ENCODE peak calls at places on chromosomes 5 and 9, in four cellular contexts. One of them, this sample, is unnamed.

GRCh38 chr5:79956173-79956670 is 34.8 kb downstream of the MTX3 start:
- DNase-seq in GM12878: no peak
- DNase-seq in K562: no peak
- DNase-seq in H1: no peak
- DNase-seq in this sample: no peak

GRCh38 chr9:104118916-104119315 is 24.8 kb downstream of the SMC2 start:
- DNase-seq in K562: no peak
- DNase-seq in H1: no peak
- DNase-seq in GM12878: no peak
- DNase-seq in this sample: no peak

GRCh38 chr9:112361602-112362001 is 18.3 kb upstream of the HSDL2 start:
- DNase-seq in H1: no peak
- DNase-seq in K562: no peak
- DNase-seq in GM12878: no peak
- DNase-seq in this sample: peak

GRCh38 chr9:98887918-98888510 is 55.7 kb upstream of the COL15A1 start:
- DNase-seq in H1: no peak
- DNase-seq in K562: no peak
- DNase-seq in GM12878: no peak
- DNase-seq in this sample: no peak

GRCh38 chr5:158069838-158070237 is 210.9 kb upstream of the CLINT1 start:
- DNase-seq in K562: no peak
- DNase-seq in H1: no peak
- DNase-seq in GM12878: no peak
- DNase-seq in this sample: no peak

GRCh38 chr5:107321906-107322305 is 348.8 kb downstream of the EFNA5 start:
- DNase-seq in H1: no peak
- DNase-seq in K562: no peak
- DNase-seq in GM12878: no peak
- DNase-seq in this sample: no peak

GRCh38 chr5:143924311-143924710 is 112.3 kb downstream of the HMHB1 start:
- DNase-seq in GM12878: no peak
- DNase-seq in K562: no peak
- DNase-seq in H1: no peak
- DNase-seq in this sample: no peak

GRCh38 chr5:103086547-103086946 is 33.4 kb downstream of the GIN1 start:
- DNase-seq in K562: no peak
- DNase-seq in GM12878: no peak
- DNase-seq in H1: no peak
- DNase-seq in this sample: no peak

GRCh38 chr5:92637247-92637646 is 943.8 kb downstream of the NR2F1-AS1 start:
- DNase-seq in H1: no peak
- DNase-seq in K562: no peak
- DNase-seq in GM12878: no peak
- DNase-seq in this sample: no peak

GRCh38 chr5:180201051-180201987 is 7.7 kb downstream of the RASGEF1C start:
- DNase-seq in K562: peak
- DNase-seq in GM12878: no peak
- DNase-seq in H1: peak
- DNase-seq in this sample: peak

GRCh38 chr5:109516385-109516784 is 106.6 kb upstream of the PJA2 start:
- DNase-seq in H1: no peak
- DNase-seq in K562: no peak
- DNase-seq in GM12878: no peak
- DNase-seq in this sample: no peak

GRCh38 chr5:172868924-172869565 is 35.0 kb downstream of the ERGIC1 start:
- DNase-seq in GM12878: no peak
- DNase-seq in K562: peak
- DNase-seq in H1: no peak
- DNase-seq in this sample: peak

GRCh38 chr5:38961691-38962090 is 112.5 kb downstream of the RICTOR start:
- DNase-seq in H1: no peak
- DNase-seq in K562: no peak
- DNase-seq in GM12878: no peak
- DNase-seq in this sample: no peak

GRCh38 chr9:134624827-134625181 is 16.8 kb upstream of the COL5A1 start:
- DNase-seq in GM12878: no peak
- DNase-seq in K562: no peak
- DNase-seq in H1: no peak
- DNase-seq in this sample: no peak

GRCh38 chr5:10676224-10676623 is 84.8 kb downstream of the DAP start:
- DNase-seq in H1: no peak
- DNase-seq in GM12878: no peak
- DNase-seq in K562: no peak
- DNase-seq in this sample: no peak

GRCh38 chr5:80960531-80961375 is 590 bp downstream of the RASGRF2 start:
- DNase-seq in H1: no peak
- DNase-seq in GM12878: no peak
- DNase-seq in K562: no peak
- DNase-seq in this sample: peak

GRCh38 chr9:12699529-12699928 is 6.3 kb downstream of the TYRP1 start:
- DNase-seq in H1: no peak
- DNase-seq in GM12878: no peak
- DNase-seq in K562: no peak
- DNase-seq in this sample: no peak

GRCh38 chr5:31516802-31517201 is 15.1 kb downstream of the DROSHA start:
- DNase-seq in K562: no peak
- DNase-seq in GM12878: no peak
- DNase-seq in H1: no peak
- DNase-seq in this sample: no peak

GRCh38 chr9:133726401-133727276 is 11.5 kb downstream of the SARDH start:
- DNase-seq in H1: no peak
- DNase-seq in GM12878: no peak
- DNase-seq in K562: peak
- DNase-seq in this sample: peak

GRCh38 chr9:127903557-127904475 is 4.4 kb upstream of the ST6GALNAC6 start:
- DNase-seq in H1: no peak
- DNase-seq in K562: peak
- DNase-seq in GM12878: no peak
- DNase-seq in this sample: peak

GRCh38 chr5:158880514-158881001 is 219.2 kb downstream of the EBF1 start:
- DNase-seq in K562: no peak
- DNase-seq in H1: no peak
- DNase-seq in GM12878: no peak
- DNase-seq in this sample: no peak

GRCh38 chr5:121668635-121669034 is 183.0 kb upstream of the FTMT start:
- DNase-seq in K562: no peak
- DNase-seq in H1: no peak
- DNase-seq in GM12878: no peak
- DNase-seq in this sample: no peak

GRCh38 chr5:172931001-172931536 is 28.2 kb upstream of the RPL26L1 start:
- DNase-seq in GM12878: no peak
- DNase-seq in H1: no peak
- DNase-seq in K562: no peak
- DNase-seq in this sample: no peak

GRCh38 chr5:150601774-150602345 is 38.6 kb upstream of the SYNPO start:
- DNase-seq in H1: no peak
- DNase-seq in GM12878: no peak
- DNase-seq in K562: no peak
- DNase-seq in this sample: no peak

GRCh38 chr5:150603052-150603451 is 37.4 kb upstream of the SYNPO start:
- DNase-seq in GM12878: no peak
- DNase-seq in K562: no peak
- DNase-seq in H1: no peak
- DNase-seq in this sample: no peak

GRCh38 chr5:150599281-150599680 is 41.2 kb upstream of the SYNPO start:
- DNase-seq in H1: no peak
- DNase-seq in GM12878: no peak
- DNase-seq in K562: no peak
- DNase-seq in this sample: no peak

GRCh38 chr5:150599917-150600511 is 40.4 kb upstream of the SYNPO start:
- DNase-seq in H1: no peak
- DNase-seq in K562: no peak
- DNase-seq in GM12878: no peak
- DNase-seq in this sample: no peak

GRCh38 chr5:150600951-150601773 is 39.3 kb upstream of the SYNPO start:
- DNase-seq in H1: no peak
- DNase-seq in GM12878: no peak
- DNase-seq in K562: no peak
- DNase-seq in this sample: no peak
- TF ChIP-seq BRCA1 in H1: no peak
- TF ChIP-seq BRCA1 in GM12878: no peak
- TF ChIP-seq BRCA1 in K562: no peak
- TF ChIP-seq BRCA1 in this sample: no peak

GRCh38 chr9:114078021-114078780 is at the start of gene AMBP:
- DNase-seq in H1: no peak
- DNase-seq in GM12878: no peak
- DNase-seq in K562: peak
- DNase-seq in this sample: peak
- TF ChIP-seq CREB1 in H1: no peak
- TF ChIP-seq CREB1 in GM12878: no peak
- TF ChIP-seq CREB1 in K562: no peak
- TF ChIP-seq CREB1 in this sample: no peak

DNA sequence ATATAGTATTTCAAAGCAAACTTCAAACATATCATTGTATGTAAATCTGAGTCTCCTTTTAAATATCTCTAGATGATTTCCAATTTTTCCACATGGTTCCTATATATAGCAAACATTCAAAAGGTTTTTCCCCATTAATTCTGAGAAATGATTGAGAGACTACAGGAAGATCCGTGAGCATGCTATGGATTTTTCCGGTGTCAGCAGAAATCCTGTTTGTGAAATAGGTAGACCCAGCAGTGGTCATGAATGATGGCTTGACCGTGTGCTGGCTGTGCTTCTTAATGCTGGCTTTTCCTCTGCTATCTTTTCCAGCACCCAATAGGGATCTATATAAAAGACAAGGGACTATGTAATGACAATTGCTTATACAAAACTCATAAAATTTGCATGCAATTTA is 485.3 kb downstream of the PSAT1 start:
- DNase-seq in H1: no peak
- DNase-seq in K562: no peak
- DNase-seq in GM12878: no peak
- DNase-seq in this sample: no peak
- TF ChIP-seq BRCA1 in H1: no peak
- TF ChIP-seq BRCA1 in K562: no peak
- TF ChIP-seq BRCA1 in GM12878: no peak
- TF ChIP-seq BRCA1 in this sample: no peak

DNA sequence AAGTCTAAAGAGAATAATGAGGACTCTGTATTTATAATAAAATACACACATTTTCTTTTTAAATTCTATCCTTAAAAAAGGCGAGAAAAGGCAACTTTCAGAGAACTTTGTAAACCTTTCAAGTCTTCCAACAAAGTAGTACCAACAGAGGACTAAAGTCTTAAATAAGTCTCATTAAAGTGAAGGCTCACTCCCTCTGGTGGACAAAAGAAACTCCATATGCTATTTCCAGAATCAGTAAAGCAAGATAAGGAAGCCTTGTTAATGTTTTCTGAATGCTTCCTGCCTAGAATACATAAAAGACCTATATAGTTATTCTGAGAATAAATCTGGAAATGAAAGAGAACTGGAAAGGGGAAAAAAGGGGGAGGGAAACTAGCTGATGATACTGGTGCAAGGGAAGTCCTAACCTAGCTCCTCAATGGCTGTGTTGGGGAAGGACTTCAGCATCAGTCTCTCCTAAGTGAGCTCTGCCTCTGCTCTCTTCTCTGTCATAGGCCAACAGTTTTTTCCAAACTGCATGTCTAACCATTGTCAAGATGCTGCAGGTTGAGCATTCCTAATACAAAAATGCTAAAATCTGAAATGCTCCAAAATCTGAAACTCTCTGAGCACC is 7.2 kb downstream of the HMGCS1 start:
- DNase-seq in H1: no peak
- DNase-seq in K562: peak
- DNase-seq in GM12878: peak
- DNase-seq in this sample: peak
- TF ChIP-seq CREB1 in H1: no peak
- TF ChIP-seq CREB1 in K562: no peak
- TF ChIP-seq CREB1 in GM12878: no peak
- TF ChIP-seq CREB1 in this sample: no peak

DNA sequence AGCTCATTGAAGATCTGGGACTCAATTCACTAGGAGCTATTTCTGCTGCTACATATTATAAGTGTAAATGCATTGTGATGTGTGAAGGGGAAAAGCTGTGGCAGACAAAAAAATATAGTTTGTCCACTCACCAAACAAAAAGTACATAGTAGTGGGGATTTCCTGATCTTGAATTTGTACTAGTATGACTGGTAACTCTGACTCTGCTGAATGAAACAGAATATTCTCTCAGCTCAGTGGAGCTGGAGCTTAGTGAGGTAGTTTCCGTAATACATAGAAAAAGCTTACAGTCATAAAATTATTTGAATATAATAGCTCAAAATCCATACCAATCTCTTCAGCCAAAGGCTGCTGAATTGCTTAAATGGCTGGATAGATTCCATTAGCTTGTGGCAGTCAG is 455.6 kb upstream of the CD180 start:
- DNase-seq in H1: no peak
- DNase-seq in GM12878: peak
- DNase-seq in K562: no peak
- DNase-seq in this sample: no peak
- TF ChIP-seq BRCA1 in H1: no peak
- TF ChIP-seq BRCA1 in GM12878: no peak
- TF ChIP-seq BRCA1 in K562: no peak
- TF ChIP-seq BRCA1 in this sample: no peak

GRCh38 chr5:170333161-170333909 is 35.8 kb upstream of the LCP2 start:
- DNase-seq in K562: no peak
- DNase-seq in H1: no peak
- DNase-seq in GM12878: peak
- DNase-seq in this sample: no peak
- TF ChIP-seq CREB1 in K562: no peak
- TF ChIP-seq CREB1 in H1: no peak
- TF ChIP-seq CREB1 in GM12878: peak
- TF ChIP-seq CREB1 in this sample: no peak

GRCh38 chr5:167866797-167867196 is 424.6 kb upstream of the WWC1 start:
- DNase-seq in H1: no peak
- DNase-seq in GM12878: no peak
- DNase-seq in K562: no peak
- DNase-seq in this sample: no peak
- TF ChIP-seq BRCA1 in H1: no peak
- TF ChIP-seq BRCA1 in GM12878: no peak
- TF ChIP-seq BRCA1 in K562: no peak
- TF ChIP-seq BRCA1 in this sample: no peak

DNA sequence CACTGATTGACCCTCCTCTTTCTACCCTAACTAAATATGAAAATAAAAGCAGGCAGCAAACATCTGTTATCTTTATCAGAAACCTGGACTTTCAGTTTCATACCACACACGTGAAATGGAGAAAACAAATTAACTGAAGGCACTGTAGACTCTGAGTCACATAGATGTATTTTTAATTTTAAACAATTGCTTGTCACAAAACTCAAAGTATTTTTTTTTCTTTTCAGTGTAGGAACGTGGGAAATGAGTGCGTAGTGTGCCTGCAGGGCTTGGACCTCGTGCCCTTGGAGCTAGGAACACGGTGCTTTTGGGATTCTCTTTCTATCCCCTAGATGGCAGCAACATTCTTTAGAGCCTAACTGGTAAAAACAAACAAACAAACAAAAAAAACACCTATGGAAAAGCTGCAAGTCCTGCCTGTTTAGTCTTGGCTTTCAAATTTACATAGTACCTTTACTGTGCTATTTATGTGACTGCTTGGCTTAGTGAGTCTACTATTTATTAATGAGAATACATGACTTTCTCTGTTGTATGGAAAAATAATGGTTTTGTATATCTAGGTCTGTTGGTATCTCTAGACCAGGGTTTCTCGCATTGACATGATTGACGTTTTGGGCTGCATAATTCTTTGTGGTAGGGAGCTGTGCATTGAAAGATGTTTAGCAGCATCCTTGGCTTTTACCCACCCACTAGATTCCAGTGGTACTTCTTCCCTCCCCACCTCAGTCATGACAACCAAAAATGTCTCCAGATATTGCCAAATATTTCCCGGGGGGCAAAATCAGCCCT is 16.8 kb upstream of the ACTBL2 start:
- DNase-seq in GM12878: peak
- DNase-seq in H1: peak
- DNase-seq in K562: peak
- DNase-seq in this sample: peak
- TF ChIP-seq CREB1 in GM12878: no peak
- TF ChIP-seq CREB1 in H1: no peak
- TF ChIP-seq CREB1 in K562: no peak
- TF ChIP-seq CREB1 in this sample: no peak